ENCODE peak calls at places on chromosomes 13 and 19, in five cellular contexts. S is mucosa of descending colon; M is CD8-positive, alpha-beta T cell; Z is AG04449; G is HepG2. L is an unnamed sample.

GRCh38 chr13:111423168-111423785 is 102.8 kb downstream of the TEX29 start:
- DNase-seq in M (no peak), Z (no peak), G (no peak), S (no peak), L (no peak)

GRCh38 chr13:74136089-74136658 is 2.0 kb upstream of the KLF12 start:
- DNase-seq in S (peak), G (no peak), M (no peak), Z (no peak), L (peak)

GRCh38 chr13:70014337-70014736 is 93.3 kb upstream of the ATXN8OS start:
- DNase-seq in Z (no peak), M (no peak), G (no peak), S (no peak), L (no peak)

GRCh38 chr19:58374200-58374599 is 6.6 kb downstream of the ZNF837 start:
- DNase-seq in Z (no peak), G (no peak), M (no peak), S (no peak), L (no peak)

GRCh38 chr19:17860331-17860992 is 752 bp downstream of the RPL18A start:
- DNase-seq in M (no peak), S (no peak), Z (no peak), G (no peak), L (no peak)

GRCh38 chr13:98797456-98797855 is 45.0 kb upstream of the SLC15A1 start:
- DNase-seq in M (no peak), S (no peak), Z (no peak), G (no peak), L (no peak)

GRCh38 chr19:4067396-4068057 is 828 bp upstream of the ZBTB7A start:
- DNase-seq in G (no peak), S (peak), M (no peak), Z (no peak), L (no peak)

GRCh38 chr19:10473192-10473591 is 30.0 kb downstream of the KEAP1 start:
- DNase-seq in G (no peak), M (no peak), Z (no peak), S (no peak), L (no peak)

GRCh38 chr13:73715114-73715909 is 418.9 kb downstream of the KLF12 start:
- DNase-seq in M (peak), Z (no peak), S (no peak), G (no peak), L (peak)

GRCh38 chr19:51786651-51787494 is 8.1 kb upstream of the FPR3 start:
- DNase-seq in G (no peak), Z (no peak), S (no peak), M (no peak), L (no peak)

GRCh38 chr19:18023596-18024212 is 15.7 kb downstream of the ARRDC2 start:
- DNase-seq in Z (no peak), S (peak), G (no peak), M (peak), L (peak)

GRCh38 chr19:43438291-43439162 is 23.8 kb downstream of the TEX101 start:
- DNase-seq in Z (no peak), G (no peak), M (no peak), S (peak), L (no peak)

GRCh38 chr19:39590265-39590664 is 12.1 kb upstream of the LGALS13 start:
- DNase-seq in Z (no peak), M (no peak), G (no peak), S (no peak), L (no peak)

GRCh38 chr13:22812793-22813192 is 368.0 kb upstream of the SGCG start:
- DNase-seq in Z (no peak), M (no peak), S (no peak), G (no peak), L (no peak)

GRCh38 chr19:5250127-5250659 is 90.4 kb downstream of the PTPRS start:
- DNase-seq in S (no peak), M (no peak), Z (no peak), G (no peak), L (no peak)

GRCh38 chr13:59356607-59357006 is 807.1 kb downstream of the DIAPH3 start:
- DNase-seq in S (peak), G (no peak), Z (no peak), M (no peak), L (no peak)

GRCh38 chr19:48746120-48746519 is 589 bp downstream of the IZUMO1 start:
- DNase-seq in Z (no peak), S (no peak), M (no peak), G (no peak), L (no peak)

GRCh38 chr19:20664917-20665781 is 3.8 kb upstream of the ZNF626 start:
- DNase-seq in S (no peak), Z (no peak), M (no peak), G (peak), L (no peak)

GRCh38 chr19:12947702-12948596 is 2.3 kb downstream of the RAD23A start:
- DNase-seq in Z (no peak), S (no peak), M (no peak), G (no peak), L (no peak)

GRCh38 chr13:21638319-21639282 is 32.3 kb upstream of the FGF9 start:
- DNase-seq in S (no peak), G (no peak), Z (no peak), M (no peak), L (peak)

GRCh38 chr13:22801402-22802003 is 379.3 kb upstream of the SGCG start:
- DNase-seq in S (no peak), G (peak), M (no peak), Z (no peak), L (peak)

GRCh38 chr19:49653466-49653806 is 11.4 kb downstream of the SCAF1 start:
- DNase-seq in M (no peak), Z (no peak), S (no peak), G (no peak), L (no peak)

DNA sequence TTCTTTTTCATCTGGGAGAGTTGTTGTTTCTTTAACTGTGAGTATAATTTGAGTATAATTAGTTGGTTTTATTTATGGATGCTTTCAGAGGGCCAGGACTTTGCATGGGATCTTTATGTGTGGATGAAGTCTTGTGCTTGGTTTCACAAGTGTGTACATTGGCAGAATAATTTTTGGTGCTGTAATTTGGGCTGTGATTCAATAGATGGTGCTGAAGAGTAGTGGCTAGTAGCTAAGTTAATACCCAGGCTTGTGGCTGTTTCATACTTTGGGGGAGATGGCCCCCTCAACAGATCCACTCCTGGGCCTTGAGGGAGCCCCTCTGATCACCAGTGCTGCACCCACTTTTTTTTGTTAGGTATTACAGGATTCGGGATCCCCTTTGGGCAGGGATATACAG is 1142.4 kb downstream of the SLITRK1 start:
- DNase-seq in M (no peak), G (no peak), S (no peak), Z (no peak), L (no peak)
- TF ChIP-seq CTCF in M (no peak), G (no peak), S (no peak), Z (peak), L (no peak)

GRCh38 chr13:35791191-35791902 is 314.9 kb upstream of the MAB21L1 start:
- DNase-seq in G (no peak), Z (no peak), M (no peak), S (no peak), L (no peak)
- TF ChIP-seq CTCF in G (no peak), Z (no peak), M (no peak), S (no peak), L (no peak)

DNA sequence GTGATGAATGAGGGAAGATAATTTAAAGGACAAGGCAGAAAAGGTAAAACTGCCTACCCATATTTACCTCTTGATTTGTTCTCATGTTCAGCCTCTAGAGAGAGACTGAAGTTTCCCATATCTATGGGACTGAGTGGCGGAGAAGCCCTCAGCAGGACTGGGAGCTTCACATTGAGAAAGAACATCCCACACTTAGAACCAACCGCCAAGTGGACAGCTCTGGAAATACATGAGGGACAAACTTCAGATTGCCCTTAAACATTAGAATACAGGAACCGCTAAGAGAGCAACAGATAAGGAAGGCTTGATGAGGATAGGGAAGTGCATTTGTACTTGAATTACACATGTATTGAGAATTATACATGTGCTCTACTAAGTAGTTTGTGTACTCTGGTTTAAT is 316.0 kb upstream of the MIR17HG start:
- DNase-seq in M (no peak), S (no peak), Z (no peak), G (no peak), L (no peak)
- TF ChIP-seq CTCF in M (no peak), S (no peak), Z (no peak), G (no peak), L (no peak)

GRCh38 chr19:45885556-45886426 is at the start of gene IRF2BP1:
- DNase-seq in Z (peak), G (peak), S (peak), M (peak), L (peak)
- TF ChIP-seq CTCF in Z (peak), G (peak), S (no peak), M (no peak), L (peak)

GRCh38 chr13:43797869-43798268 is 11.1 kb upstream of the ENOX1 start:
- DNase-seq in G (no peak), S (no peak), Z (no peak), M (no peak), L (no peak)
- TF ChIP-seq CTCF in G (no peak), S (no peak), Z (no peak), M (no peak), L (no peak)

DNA sequence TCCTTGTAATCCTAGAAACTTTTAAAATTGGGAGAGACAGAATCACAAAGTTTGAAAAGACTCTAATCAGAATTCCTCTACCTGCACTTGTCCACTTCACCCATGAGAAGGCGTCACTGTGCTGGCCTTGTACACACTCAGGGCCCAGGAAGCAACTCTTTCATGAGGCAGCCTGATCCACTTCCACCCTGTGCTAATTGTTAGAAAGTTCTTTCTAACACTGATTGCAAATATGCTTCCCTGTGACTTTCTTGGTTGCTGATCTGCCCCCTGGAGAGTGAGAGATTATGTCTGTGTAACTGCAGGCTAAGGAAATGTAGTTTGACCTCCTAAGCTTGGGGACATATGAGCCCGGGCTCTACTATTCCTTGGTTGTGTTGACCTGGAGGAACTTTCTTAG is 494.6 kb downstream of the MYO16 start:
- DNase-seq in M (no peak), Z (no peak), S (no peak), G (no peak), L (no peak)
- TF ChIP-seq CTCF in M (no peak), Z (no peak), S (no peak), G (no peak), L (no peak)

GRCh38 chr19:47492571-47493377 is 8.8 kb upstream of the KPTN start:
- DNase-seq in G (no peak), M (no peak), S (no peak), Z (no peak), L (no peak)
- TF ChIP-seq CTCF in G (no peak), M (no peak), S (no peak), Z (no peak), L (no peak)

L was measured in GM13976.